ENCODE peak calls at places on chromosomes 4 and X, in nine cellular contexts. V is NCI-H82; J is fibroblast of lung; T is WERI-Rb-1; P is SW 1271; L is naive thymus-derived CD8-positive, alpha-beta T cell; E is HuH-7.5; A is stimulated activated CD4-positive, alpha-beta T cell treated with anti-CD3 and anti-CD28 coated beads, Interleukin-2, amount 100 ng/mL, for 48 hours; N is occipital lobe. B is an unnamed sample.

GRCh38 chr4:88674565-88674964 is 23.1 kb downstream of the NAP1L5 start:
- DNase-seq in V (no peak), J (peak; percentile 69), T (no peak), P (no peak), L (no peak), E (no peak), A (no peak), N (no peak), B (no peak)

GRCh38 chr4:139606600-139607301 is 50.7 kb upstream of the SETD7 start:
- DNase-seq in V (peak; percentile 62), J (peak; percentile 36), T (no peak), P (no peak), L (no peak), E (no peak), A (no peak), N (no peak), B (no peak)

GRCh38 chr4:27616166-27616565 is 755.5 kb downstream of the STIM2 start:
- DNase-seq in V (no peak), J (peak; percentile 39), T (no peak), P (no peak), L (no peak), E (no peak), A (no peak), N (no peak), B (no peak)

GRCh38 chr4:138775890-138776289 is 239.7 kb upstream of the NOCT start:
- DNase-seq in V (no peak), J (no peak), T (no peak), P (no peak), L (no peak), E (no peak), A (no peak), N (no peak), B (no peak)

GRCh38 chr4:5357863-5358262 is 306.6 kb downstream of the STK32B start:
- DNase-seq in V (no peak), J (no peak), T (no peak), P (no peak), L (no peak), E (no peak), A (no peak), N (no peak), B (no peak)

GRCh38 chrX:83508006-83508405 is at the start of gene POU3F4:
- DNase-seq in V (peak; percentile 66), J (peak; percentile 84), T (no peak), P (no peak), L (no peak), E (no peak), A (no peak), N (peak; percentile 30), B (peak; percentile 76)

GRCh38 chrX:17525266-17525665 is 150.3 kb downstream of the NHS start:
- DNase-seq in V (no peak), J (peak; percentile 44), T (no peak), P (no peak), L (no peak), E (no peak), A (no peak), N (no peak), B (no peak)

GRCh38 chr4:138789796-138790195 is 225.8 kb upstream of the NOCT start:
- DNase-seq in V (peak; percentile 26), J (no peak), T (no peak), P (no peak), L (no peak), E (no peak), A (no peak), N (no peak), B (no peak)

GRCh38 chr4:76943129-76943620 is 6.4 kb upstream of the SEPTIN11 start:
- DNase-seq in V (no peak), J (peak; percentile 93), T (no peak), P (no peak), L (no peak), E (no peak), A (no peak), N (peak; percentile 7), B (no peak)

GRCh38 chr4:48698029-48698901 is 81.8 kb downstream of the FRYL start:
- DNase-seq in V (no peak), J (peak; percentile 89), T (no peak), P (peak; percentile 99), L (no peak), E (no peak), A (no peak), N (no peak), B (no peak)

GRCh38 chrX:113651306-113651705 is 810.7 kb upstream of the AMOT start:
- DNase-seq in V (no peak), J (no peak), T (no peak), P (no peak), L (no peak), E (no peak), A (no peak), N (no peak), B (no peak)

GRCh38 chr4:141541851-141542250 is 94.5 kb upstream of the IL15 start:
- DNase-seq in V (no peak), J (peak; percentile 45), T (no peak), P (no peak), L (no peak), E (no peak), A (no peak), N (no peak), B (no peak)

GRCh38 chr4:157459789-157460188 is 239.3 kb downstream of the GRIA2 start:
- DNase-seq in V (peak; percentile 9), J (no peak), T (peak; percentile 48), P (no peak), L (no peak), E (no peak), A (no peak), N (no peak), B (no peak)

GRCh38 chr4:107818301-107818910 is 6.3 kb upstream of the SGMS2 start:
- DNase-seq in V (peak; percentile 8), J (peak; percentile 35), T (no peak), P (no peak), L (no peak), E (no peak), A (no peak), N (no peak), B (no peak)

B was measured in glutamatergic neuron.